ENCODE peak calls at places on chromosomes 4 and X, in seven cellular contexts. D is fibroblast of pulmonary artery, Z is ureter, X is psoas muscle, T is ELR, R is right lobe of liver, C is lung microvascular endothelial cell. E is an unnamed sample.

GRCh38 chrX:115357316-115357715 is 67.8 kb downstream of the LUZP4 start:
- DNase-seq in D (no peak), Z (no peak), X (no peak), C (no peak), T (no peak), R (no peak), E (no peak)

GRCh38 chrX:93580634-93581033 is 92.7 kb downstream of the NAP1L3 start:
- DNase-seq in D (no peak), C (no peak), R (no peak), X (no peak), T (no peak), Z (no peak), E (no peak)

GRCh38 chr4:156962551-156962974 is 9.0 kb downstream of the PDGFC start:
- DNase-seq in C (peak), D (peak), X (no peak), R (no peak), Z (no peak), T (peak), E (no peak)

GRCh38 chrX:21932277-21932996 is 8.1 kb upstream of the SMS start:
- DNase-seq in C (peak), Z (no peak), X (peak), T (peak), D (peak), R (no peak), E (no peak)

GRCh38 chrX:69093960-69094935 is 71.0 kb downstream of the PJA1 start:
- DNase-seq in D (peak), R (peak), X (no peak), C (peak), Z (peak), T (peak), E (peak)

GRCh38 chr4:37648084-37648817 is 37.9 kb downstream of the RELL1 start:
- DNase-seq in R (peak), X (peak), D (peak), T (peak), Z (peak), C (peak), E (no peak)

GRCh38 chrX:30530591-30530990 is 47.0 kb downstream of the TASL start:
- DNase-seq in T (peak), C (peak), Z (no peak), R (no peak), X (no peak), D (peak), E (no peak)

GRCh38 chr4:14701896-14702295 is 300.4 kb upstream of the CPEB2 start:
- DNase-seq in X (peak), T (no peak), Z (peak), D (no peak), R (no peak), C (no peak), E (no peak)

GRCh38 chr4:41413670-41414069 is 124.3 kb upstream of the LIMCH1 start:
- DNase-seq in D (no peak), R (no peak), Z (no peak), T (peak), X (no peak), C (peak), E (peak)

GRCh38 chr4:94084155-94084554 is 123.5 kb upstream of the SMARCAD1 start:
- DNase-seq in T (no peak), C (no peak), D (no peak), Z (no peak), X (no peak), R (no peak), E (no peak)

GRCh38 chr4:86596802-86597201 is 2.7 kb downstream of the PTPN13 start:
- DNase-seq in R (no peak), T (peak), C (no peak), D (peak), X (no peak), Z (no peak), E (no peak)

GRCh38 chrX:50106051-50106450 is 94.8 kb downstream of the AKAP4 start:
- DNase-seq in D (no peak), T (no peak), C (no peak), R (no peak), X (no peak), Z (no peak), E (no peak)

GRCh38 chr4:15765910-15766703 is 12.0 kb upstream of the CD38 start:
- DNase-seq in C (peak), R (no peak), D (no peak), T (no peak), X (no peak), Z (no peak), E (peak)

GRCh38 chr4:2368779-2369437 is 49.5 kb downstream of the ZFYVE28 start:
- DNase-seq in R (peak), D (no peak), Z (no peak), T (no peak), X (no peak), C (no peak), E (no peak)

GRCh38 chr4:139416073-139416673 is 37.7 kb upstream of the RAB33B start:
- DNase-seq in D (peak), C (peak), Z (no peak), T (peak), X (no peak), R (no peak), E (peak)

GRCh38 chr4:65007841-65008439 is 598.7 kb upstream of the TECRL start:
- DNase-seq in T (peak), R (no peak), Z (no peak), D (peak), C (peak), X (no peak), E (peak)

GRCh38 chr4:38577482-38577881 is 86.5 kb upstream of the KLF3 start:
- DNase-seq in D (no peak), X (no peak), T (no peak), R (no peak), Z (no peak), C (no peak), E (no peak)

GRCh38 chr4:123884922-123885321 is 488.3 kb downstream of the SPRY1 start:
- DNase-seq in T (no peak), R (no peak), Z (no peak), D (no peak), X (no peak), C (no peak), E (no peak)

GRCh38 chrX:18394477-18394876 is 30.9 kb upstream of the CDKL5 start:
- DNase-seq in Z (no peak), X (no peak), T (no peak), C (no peak), D (no peak), R (peak), E (no peak)

GRCh38 chr4:111274060-111274459 is 651.2 kb upstream of the PITX2 start:
- DNase-seq in R (no peak), X (no peak), C (no peak), T (no peak), Z (no peak), D (no peak), E (no peak)

E was measured in Kasumi-1.